ENCODE peak calls at places on chromosome 12, in seven cellular contexts. One of them, this sample, is unnamed.
A peak's percentile ranks its signal among the peaks of the same experiment; 100 is the strongest.

GRCh38 chr12:19945559-19946485 is 422.5 kb upstream of the PDE3A start:
- DNase-seq in right atrium auricular region: no peak
- DNase-seq in neural progenitor cell: no peak
- DNase-seq in body of pancreas: no peak
- DNase-seq in Panc1: no peak
- DNase-seq in CD8-positive, alpha-beta T cell: no peak
- DNase-seq in tibial artery: no peak
- DNase-seq in this sample: no peak

GRCh38 chr12:54601841-54602240 is 13.4 kb upstream of the PPP1R1A start:
- DNase-seq in right atrium auricular region: no peak
- DNase-seq in body of pancreas: no peak
- DNase-seq in CD8-positive, alpha-beta T cell: no peak
- DNase-seq in tibial artery: no peak
- DNase-seq in neural progenitor cell: no peak
- DNase-seq in Panc1: no peak
- DNase-seq in this sample: no peak

GRCh38 chr12:106740813-106741212 is 33.7 kb upstream of the RIC8B start:
- DNase-seq in body of pancreas: no peak
- DNase-seq in tibial artery: no peak
- DNase-seq in right atrium auricular region: no peak
- DNase-seq in Panc1: no peak
- DNase-seq in neural progenitor cell: no peak
- DNase-seq in CD8-positive, alpha-beta T cell: no peak
- DNase-seq in this sample: no peak

GRCh38 chr12:105812356-105812755 is 326.4 kb downstream of the NUAK1 start:
- DNase-seq in Panc1: no peak
- DNase-seq in neural progenitor cell: no peak
- DNase-seq in body of pancreas: no peak
- DNase-seq in CD8-positive, alpha-beta T cell: no peak
- DNase-seq in right atrium auricular region: no peak
- DNase-seq in tibial artery: no peak
- DNase-seq in this sample: no peak

GRCh38 chr12:59626382-59626781 is 30.6 kb downstream of the SLC16A7 start:
- DNase-seq in CD8-positive, alpha-beta T cell: no peak
- DNase-seq in Panc1: no peak
- DNase-seq in neural progenitor cell: no peak
- DNase-seq in right atrium auricular region: no peak
- DNase-seq in tibial artery: no peak
- DNase-seq in body of pancreas: no peak
- DNase-seq in this sample: no peak

GRCh38 chr12:4450551-4451112 is 5.0 kb upstream of the FGF6 start:
- DNase-seq in right atrium auricular region: no peak
- DNase-seq in tibial artery: no peak
- DNase-seq in CD8-positive, alpha-beta T cell: no peak
- DNase-seq in body of pancreas: no peak
- DNase-seq in neural progenitor cell: peak; percentile 64
- DNase-seq in Panc1: no peak
- DNase-seq in this sample: no peak

GRCh38 chr12:30613119-30613830 is 82.4 kb downstream of the IPO8 start:
- DNase-seq in Panc1: no peak
- DNase-seq in right atrium auricular region: no peak
- DNase-seq in neural progenitor cell: peak; percentile 40
- DNase-seq in CD8-positive, alpha-beta T cell: no peak
- DNase-seq in body of pancreas: no peak
- DNase-seq in tibial artery: no peak
- DNase-seq in this sample: no peak

GRCh38 chr12:46154221-46154975 is 114.4 kb downstream of the SLC38A1 start:
- DNase-seq in right atrium auricular region: no peak
- DNase-seq in CD8-positive, alpha-beta T cell: no peak
- DNase-seq in Panc1: peak; percentile 62
- DNase-seq in neural progenitor cell: no peak
- DNase-seq in body of pancreas: no peak
- DNase-seq in tibial artery: no peak
- DNase-seq in this sample: no peak

GRCh38 chr12:45615268-45615667 is 114.2 kb upstream of the ARID2 start:
- DNase-seq in right atrium auricular region: no peak
- DNase-seq in tibial artery: no peak
- DNase-seq in body of pancreas: no peak
- DNase-seq in Panc1: no peak
- DNase-seq in neural progenitor cell: no peak
- DNase-seq in CD8-positive, alpha-beta T cell: no peak
- DNase-seq in this sample: no peak

GRCh38 chr12:53205747-53206146 is 1.3 kb downstream of the ITGB7 start:
- DNase-seq in body of pancreas: no peak
- DNase-seq in neural progenitor cell: no peak
- DNase-seq in tibial artery: no peak
- DNase-seq in Panc1: no peak
- DNase-seq in right atrium auricular region: no peak
- DNase-seq in CD8-positive, alpha-beta T cell: peak; percentile 58
- DNase-seq in this sample: no peak

GRCh38 chr12:15629761-15630160 is 159.4 kb downstream of the EPS8 start:
- DNase-seq in tibial artery: no peak
- DNase-seq in CD8-positive, alpha-beta T cell: no peak
- DNase-seq in body of pancreas: no peak
- DNase-seq in Panc1: no peak
- DNase-seq in neural progenitor cell: no peak
- DNase-seq in right atrium auricular region: no peak
- DNase-seq in this sample: no peak

GRCh38 chr12:15688838-15689237 is 100.3 kb downstream of the EPS8 start:
- DNase-seq in tibial artery: no peak
- DNase-seq in Panc1: no peak
- DNase-seq in body of pancreas: no peak
- DNase-seq in neural progenitor cell: peak; percentile 31
- DNase-seq in right atrium auricular region: no peak
- DNase-seq in CD8-positive, alpha-beta T cell: no peak
- DNase-seq in this sample: no peak

GRCh38 chr12:123094349-123095073 is 56.4 kb downstream of the PITPNM2 start:
- DNase-seq in body of pancreas: peak; percentile 64
- DNase-seq in CD8-positive, alpha-beta T cell: no peak
- DNase-seq in Panc1: peak; percentile 51
- DNase-seq in tibial artery: peak; percentile 70
- DNase-seq in right atrium auricular region: no peak
- DNase-seq in neural progenitor cell: no peak
- DNase-seq in this sample: peak; percentile 77

GRCh38 chr12:59067068-59067467 is 146.8 kb upstream of the LRIG3 start:
- DNase-seq in Panc1: no peak
- DNase-seq in neural progenitor cell: no peak
- DNase-seq in tibial artery: no peak
- DNase-seq in body of pancreas: no peak
- DNase-seq in right atrium auricular region: no peak
- DNase-seq in CD8-positive, alpha-beta T cell: no peak
- DNase-seq in this sample: no peak

GRCh38 chr12:19458733-19459132 is 19.4 kb downstream of the AEBP2 start:
- DNase-seq in right atrium auricular region: no peak
- DNase-seq in CD8-positive, alpha-beta T cell: no peak
- DNase-seq in neural progenitor cell: no peak
- DNase-seq in tibial artery: no peak
- DNase-seq in body of pancreas: no peak
- DNase-seq in Panc1: no peak
- DNase-seq in this sample: no peak

GRCh38 chr12:69123909-69124638 is 115.3 kb upstream of the CPSF6 start:
- DNase-seq in neural progenitor cell: no peak
- DNase-seq in body of pancreas: no peak
- DNase-seq in tibial artery: no peak
- DNase-seq in CD8-positive, alpha-beta T cell: no peak
- DNase-seq in right atrium auricular region: no peak
- DNase-seq in Panc1: no peak
- DNase-seq in this sample: no peak

GRCh38 chr12:60148831-60149230 is 553.0 kb downstream of the SLC16A7 start:
- DNase-seq in neural progenitor cell: no peak
- DNase-seq in body of pancreas: no peak
- DNase-seq in CD8-positive, alpha-beta T cell: no peak
- DNase-seq in tibial artery: no peak
- DNase-seq in Panc1: no peak
- DNase-seq in right atrium auricular region: no peak
- DNase-seq in this sample: no peak

GRCh38 chr12:88111074-88111652 is 30.7 kb downstream of the CEP290 start:
- DNase-seq in Panc1: peak; percentile 7
- DNase-seq in CD8-positive, alpha-beta T cell: no peak
- DNase-seq in body of pancreas: no peak
- DNase-seq in tibial artery: no peak
- DNase-seq in neural progenitor cell: peak; percentile 8
- DNase-seq in right atrium auricular region: no peak
- DNase-seq in this sample: no peak

GRCh38 chr12:93766802-93767523 is 89.8 kb downstream of the CRADD start:
- DNase-seq in Panc1: no peak
- DNase-seq in right atrium auricular region: no peak
- DNase-seq in tibial artery: peak; percentile 32
- DNase-seq in body of pancreas: no peak
- DNase-seq in CD8-positive, alpha-beta T cell: no peak
- DNase-seq in neural progenitor cell: peak; percentile 20
- DNase-seq in this sample: peak; percentile 72

GRCh38 chr12:57893460-57894353 is 47.2 kb upstream of the CTDSP2 start:
- DNase-seq in CD8-positive, alpha-beta T cell: no peak
- DNase-seq in tibial artery: peak; percentile 91
- DNase-seq in right atrium auricular region: peak; percentile 95
- DNase-seq in body of pancreas: peak; percentile 84
- DNase-seq in neural progenitor cell: peak; percentile 47
- DNase-seq in Panc1: no peak
- DNase-seq in this sample: no peak

GRCh38 chr12:128933926-128934325 is 80.6 kb downstream of the GLT1D1 start:
- DNase-seq in body of pancreas: no peak
- DNase-seq in neural progenitor cell: no peak
- DNase-seq in tibial artery: no peak
- DNase-seq in right atrium auricular region: no peak
- DNase-seq in Panc1: no peak
- DNase-seq in CD8-positive, alpha-beta T cell: no peak
- DNase-seq in this sample: no peak
- H3K9me3 ChIP-seq in body of pancreas: no peaks in the 10 kb centered on the region
- H3K9me3 ChIP-seq in neural progenitor cell: no peaks in the 10 kb centered on the region
- H3K9me3 ChIP-seq in tibial artery: no peaks in the 10 kb centered on the region
- H3K9me3 ChIP-seq in right atrium auricular region: no peaks in the 10 kb centered on the region
- H3K9me3 ChIP-seq in Panc1: no peaks in the 10 kb centered on the region
- H3K9me3 ChIP-seq in CD8-positive, alpha-beta T cell: no peaks in the 10 kb centered on the region
- H3K9me3 ChIP-seq in this sample: no peaks in the 10 kb centered on the region

DNA sequence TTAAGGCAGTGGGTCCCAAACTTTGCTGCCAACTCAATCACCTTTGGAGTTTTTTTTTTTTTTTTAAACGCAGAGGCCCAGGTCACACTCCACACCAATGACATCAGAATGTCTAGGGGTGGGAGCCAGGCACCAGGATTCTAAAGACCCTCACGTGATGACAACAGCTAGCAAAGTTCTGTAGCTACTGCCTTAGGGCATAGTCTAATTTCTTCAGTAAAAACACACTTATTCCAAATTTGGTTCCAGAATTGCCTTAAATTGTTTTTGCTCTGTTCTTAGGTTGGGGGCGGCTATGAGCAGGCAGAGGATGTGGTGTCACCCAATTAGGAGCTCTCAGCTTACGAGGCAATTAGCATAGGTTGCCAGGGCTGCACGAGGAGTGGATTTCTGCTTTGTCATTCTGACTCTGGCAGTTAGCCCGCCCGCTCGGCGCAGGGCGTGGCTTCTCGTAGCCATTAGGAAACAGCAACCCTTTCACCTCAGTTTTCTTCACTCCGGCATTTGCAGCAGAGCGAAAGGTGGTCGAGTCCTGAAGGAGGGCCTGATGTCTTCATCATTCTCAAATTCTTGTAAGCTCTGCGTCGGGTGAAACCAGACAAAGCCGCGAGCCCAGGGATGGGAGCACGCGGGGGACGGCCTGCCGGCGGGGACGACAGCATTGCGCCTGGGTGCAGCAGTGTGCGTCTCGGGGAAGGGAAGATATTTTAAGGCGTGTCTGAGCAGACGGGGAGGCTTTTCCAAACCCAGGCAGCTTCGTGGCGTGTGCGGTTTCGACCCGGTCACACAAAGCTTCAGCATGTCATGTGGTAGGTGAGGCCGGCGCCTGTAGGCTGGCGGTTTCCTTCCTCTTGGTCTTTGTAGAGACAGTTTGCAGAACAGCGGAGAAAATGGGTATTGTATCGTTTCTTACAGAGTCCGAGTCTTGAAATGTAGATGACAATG is 16.7 kb upstream of the EID3 start:
- DNase-seq in tibial artery: peak; percentile 95
- DNase-seq in CD8-positive, alpha-beta T cell: peak; percentile 80
- DNase-seq in right atrium auricular region: peak; percentile 98
- DNase-seq in Panc1: peak; percentile 92
- DNase-seq in body of pancreas: peak; percentile 92
- DNase-seq in neural progenitor cell: peak; percentile 97
- DNase-seq in this sample: peak; percentile 97
- TF ChIP-seq CTCF in tibial artery: no peak
- TF ChIP-seq CTCF in CD8-positive, alpha-beta T cell: no peak
- TF ChIP-seq CTCF in right atrium auricular region: no peak
- TF ChIP-seq CTCF in Panc1: no peak
- TF ChIP-seq CTCF in body of pancreas: no peak
- TF ChIP-seq CTCF in neural progenitor cell: no peak
- TF ChIP-seq CTCF in this sample: no peak

DNA sequence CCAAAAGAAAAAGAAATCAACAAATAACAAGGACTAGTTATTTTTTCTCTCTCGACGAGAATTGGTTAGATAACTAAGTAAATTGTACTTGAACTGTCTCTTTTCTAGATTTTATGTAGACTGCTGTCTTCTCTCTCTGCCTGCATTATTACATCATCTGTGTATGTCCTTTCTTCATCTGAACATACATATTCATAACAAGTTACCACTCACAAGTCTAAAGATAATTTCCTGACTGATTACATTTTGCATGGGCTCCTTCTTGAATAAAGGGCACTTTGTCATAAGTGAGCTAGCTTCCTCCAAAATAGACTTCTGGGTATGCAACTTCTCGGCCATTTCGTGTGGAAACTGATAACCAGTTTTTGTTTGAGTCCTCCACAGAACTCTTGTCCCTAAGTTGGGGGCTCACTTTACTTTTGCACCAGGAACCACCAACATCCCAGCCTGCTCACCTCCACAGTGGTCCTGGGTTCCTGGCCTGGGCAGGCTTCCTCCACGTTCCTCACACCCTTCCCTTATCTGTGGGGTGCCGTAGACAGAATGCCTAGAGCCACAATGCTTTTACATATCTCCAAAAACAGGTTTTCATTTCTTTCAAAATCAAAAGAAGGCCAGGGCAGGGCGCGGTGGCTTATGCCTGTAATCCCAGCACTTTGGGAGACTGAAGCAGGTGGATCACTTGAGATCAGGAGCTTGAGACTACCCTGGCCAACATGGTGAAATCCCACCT is 6.2 kb upstream of the DDX47 start:
- DNase-seq in tibial artery: no peak
- DNase-seq in right atrium auricular region: no peak
- DNase-seq in Panc1: no peak
- DNase-seq in CD8-positive, alpha-beta T cell: no peak
- DNase-seq in neural progenitor cell: no peak
- DNase-seq in body of pancreas: no peak
- DNase-seq in this sample: no peak
- H3K4me1 ChIP-seq in tibial artery: no peaks in the 10 kb centered on the region
- H3K4me1 ChIP-seq in right atrium auricular region: peaks cover 31% of the 10 kb centered on the region
- H3K4me1 ChIP-seq in Panc1: peaks cover 37% of the 10 kb centered on the region
- H3K4me1 ChIP-seq in CD8-positive, alpha-beta T cell: peaks cover 35% of the 10 kb centered on the region
- H3K4me1 ChIP-seq in neural progenitor cell: no peaks in the 10 kb centered on the region
- H3K4me1 ChIP-seq in body of pancreas: peaks cover 8% of the 10 kb centered on the region
- H3K4me1 ChIP-seq in this sample: no peaks in the 10 kb centered on the region

GRCh38 chr12:132284071-132284492 is 45.3 kb downstream of the GALNT9 start:
- DNase-seq in tibial artery: no peak
- DNase-seq in CD8-positive, alpha-beta T cell: no peak
- DNase-seq in neural progenitor cell: no peak
- DNase-seq in right atrium auricular region: no peak
- DNase-seq in Panc1: no peak
- DNase-seq in body of pancreas: no peak
- DNase-seq in this sample: no peak
- H3K9me3 ChIP-seq in tibial artery: no peaks in the 10 kb centered on the region
- H3K9me3 ChIP-seq in CD8-positive, alpha-beta T cell: no peaks in the 10 kb centered on the region
- H3K9me3 ChIP-seq in neural progenitor cell: no peaks in the 10 kb centered on the region
- H3K9me3 ChIP-seq in right atrium auricular region: no peaks in the 10 kb centered on the region
- H3K9me3 ChIP-seq in Panc1: no peaks in the 10 kb centered on the region
- H3K9me3 ChIP-seq in body of pancreas: no peaks in the 10 kb centered on the region
- H3K9me3 ChIP-seq in this sample: no peaks in the 10 kb centered on the region